ENCODE peak calls at places on chromosomes 16 and 17, in five cellular contexts. L is SK-N-SH, D is HepG2, H is K562, X is GM12878. U is an unnamed sample.

GRCh38 chr16:48366165-48367093 is 18.8 kb downstream of the SIAH1 start:
- DNase-seq in L (peak; percentile 46), D (peak; percentile 79), H (peak; percentile 64), X (peak; percentile 68), U (peak; percentile 69)

GRCh38 chr17:45775148-45775547 is 9.0 kb upstream of the CRHR1 start:
- DNase-seq in L (no peak), D (no peak), H (no peak), X (no peak), U (no peak)

GRCh38 chr16:55992551-55992950 is 117.4 kb upstream of the CES5A start:
- DNase-seq in L (no peak), D (no peak), H (no peak), X (no peak), U (no peak)

GRCh38 chr17:30824002-30824355 is 513 bp downstream of the CRLF3 start:
- DNase-seq in L (peak; percentile 68), D (no peak), H (peak; percentile 51), X (no peak), U (no peak)

GRCh38 chr17:10197721-10198508 is 491 bp downstream of the GAS7 start:
- DNase-seq in L (peak; percentile 40), D (no peak), H (no peak), X (no peak), U (no peak)

GRCh38 chr16:31148281-31148728 is 1.6 kb downstream of the PRSS36 start:
- DNase-seq in L (peak; percentile 38), D (no peak), H (peak; percentile 76), X (no peak), U (no peak)

GRCh38 chr16:11032922-11033291 is 88.5 kb downstream of the CLEC16A start:
- DNase-seq in L (no peak), D (no peak), H (peak; percentile 36), X (no peak), U (no peak)

GRCh38 chr17:49715221-49715620 is 7.5 kb upstream of the SLC35B1 start:
- DNase-seq in L (no peak), D (no peak), H (no peak), X (no peak), U (no peak)

GRCh38 chr17:35244345-35245195 is 1.7 kb downstream of the SLFN5 start:
- DNase-seq in L (peak; percentile 14), D (peak; percentile 6), H (peak; percentile 38), X (no peak), U (peak; percentile 34)

GRCh38 chr16:69407702-69408323 is 16.6 kb upstream of the CYB5B start:
- DNase-seq in L (no peak), D (no peak), H (no peak), X (no peak), U (no peak)

GRCh38 chr17:20988001-20988641 is 54.7 kb downstream of the USP22 start:
- DNase-seq in L (no peak), D (no peak), H (no peak), X (no peak), U (no peak)

GRCh38 chr16:67336646-67337045 is 10.0 kb downstream of the LRRC36 start:
- DNase-seq in L (no peak), D (no peak), H (no peak), X (no peak), U (no peak)

GRCh38 chr16:2468725-2469398 is 2.2 kb upstream of the NTN3 start:
- DNase-seq in L (peak; percentile 89), D (no peak), H (no peak), X (peak; percentile 49), U (no peak)

GRCh38 chr17:75024686-75025397 is 12.4 kb downstream of the MRPL58 start:
- DNase-seq in L (no peak), D (peak; percentile 61), H (no peak), X (no peak), U (no peak)

GRCh38 chr17:31696184-31696602 is 162.9 kb downstream of the COPRS start:
- DNase-seq in L (peak; percentile 90), D (peak; percentile 50), H (no peak), X (no peak), U (no peak)

GRCh38 chr16:78122774-78123315 is 23.4 kb downstream of the WWOX start:
- DNase-seq in L (peak; percentile 56), D (peak; percentile 75), H (peak; percentile 37), X (no peak), U (peak; percentile 46)

GRCh38 chr17:10875411-10875810 is 37.5 kb upstream of the PIRT start:
- DNase-seq in L (no peak), D (no peak), H (peak; percentile 19), X (no peak), U (no peak)

GRCh38 chr16:13012591-13012990 is 111.2 kb downstream of the SHISA9 start:
- DNase-seq in L (peak; percentile 37), D (no peak), H (no peak), X (no peak), U (no peak)

GRCh38 chr17:82931696-82932060 is 91.9 kb upstream of the ZNF750 start:
- DNase-seq in L (no peak), D (no peak), H (no peak), X (no peak), U (no peak)

GRCh38 chr17:19415311-19415710 is 4.3 kb downstream of the RNF112 start:
- DNase-seq in L (no peak), D (no peak), H (no peak), X (no peak), U (no peak)

GRCh38 chr16:74923766-74924460 is 61.0 kb downstream of the WDR59 start:
- DNase-seq in L (no peak), D (peak; percentile 48), H (no peak), X (no peak), U (no peak)

GRCh38 chr17:78781339-78782304 is at the start of gene CYTH1:
- DNase-seq in L (peak; percentile 75), D (no peak), H (peak; percentile 52), X (no peak), U (no peak)

GRCh38 chr16:9447195-9447551 is 355.7 kb downstream of the HAPSTR1 start:
- DNase-seq in L (no peak), D (no peak), H (no peak), X (no peak), U (no peak)

GRCh38 chr17:40015005-40015997 is at the start of gene CSF3:
- DNase-seq in L (peak; percentile 19), D (peak; percentile 51), H (no peak), X (no peak), U (no peak)

DNA sequence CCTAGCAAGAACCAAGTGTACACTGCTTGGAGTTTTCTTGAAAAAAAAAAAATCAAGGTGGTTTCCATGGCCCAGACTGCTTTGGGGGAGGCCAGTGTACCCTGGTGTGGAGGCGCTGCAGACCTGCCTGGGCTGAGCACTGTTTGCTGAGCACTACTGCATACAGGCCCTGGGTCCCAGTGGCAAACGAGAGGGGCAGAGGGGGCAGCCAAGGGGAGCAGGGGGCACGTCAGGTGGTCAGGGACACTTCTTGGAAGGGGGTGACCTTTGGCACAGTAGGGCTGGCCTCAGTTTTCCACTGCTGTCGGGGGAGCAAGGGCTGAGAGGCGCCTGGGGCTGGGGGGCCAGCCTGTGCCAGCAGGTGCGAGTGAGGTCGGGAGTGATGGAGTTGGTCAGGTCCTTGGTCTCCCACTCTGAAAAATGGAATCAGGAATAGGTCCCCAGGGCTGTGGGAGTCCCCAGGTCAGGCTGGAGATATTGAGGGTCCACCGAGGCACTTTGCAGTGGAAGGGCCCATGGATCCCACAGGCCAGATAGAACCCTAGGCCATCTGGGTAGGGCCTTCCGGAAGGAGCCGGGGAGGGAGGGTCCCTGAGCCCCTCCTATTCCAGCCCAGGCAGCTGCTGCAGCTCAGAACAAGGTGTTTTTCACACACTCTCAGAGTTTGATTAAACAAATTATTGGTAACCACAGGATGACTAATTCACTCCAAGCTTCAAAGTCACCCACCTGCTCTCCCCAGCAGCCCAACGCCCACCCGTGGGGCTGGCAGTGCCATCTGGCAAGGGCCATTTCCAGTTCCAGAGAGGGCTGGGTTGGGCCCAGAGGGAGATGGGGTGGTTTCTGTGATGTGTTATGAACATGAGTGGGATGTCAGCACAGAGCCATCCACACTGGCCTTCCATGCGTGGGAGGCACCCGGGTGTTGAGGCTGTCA is 3.5 kb downstream of the ZFPM1 start:
- DNase-seq in L (no peak), D (no peak), H (no peak), X (no peak), U (no peak)
- TF ChIP-seq SMC3 in L (no peak), D (no peak), H (no peak), X (peak; percentile 11), U (no peak)

DNA sequence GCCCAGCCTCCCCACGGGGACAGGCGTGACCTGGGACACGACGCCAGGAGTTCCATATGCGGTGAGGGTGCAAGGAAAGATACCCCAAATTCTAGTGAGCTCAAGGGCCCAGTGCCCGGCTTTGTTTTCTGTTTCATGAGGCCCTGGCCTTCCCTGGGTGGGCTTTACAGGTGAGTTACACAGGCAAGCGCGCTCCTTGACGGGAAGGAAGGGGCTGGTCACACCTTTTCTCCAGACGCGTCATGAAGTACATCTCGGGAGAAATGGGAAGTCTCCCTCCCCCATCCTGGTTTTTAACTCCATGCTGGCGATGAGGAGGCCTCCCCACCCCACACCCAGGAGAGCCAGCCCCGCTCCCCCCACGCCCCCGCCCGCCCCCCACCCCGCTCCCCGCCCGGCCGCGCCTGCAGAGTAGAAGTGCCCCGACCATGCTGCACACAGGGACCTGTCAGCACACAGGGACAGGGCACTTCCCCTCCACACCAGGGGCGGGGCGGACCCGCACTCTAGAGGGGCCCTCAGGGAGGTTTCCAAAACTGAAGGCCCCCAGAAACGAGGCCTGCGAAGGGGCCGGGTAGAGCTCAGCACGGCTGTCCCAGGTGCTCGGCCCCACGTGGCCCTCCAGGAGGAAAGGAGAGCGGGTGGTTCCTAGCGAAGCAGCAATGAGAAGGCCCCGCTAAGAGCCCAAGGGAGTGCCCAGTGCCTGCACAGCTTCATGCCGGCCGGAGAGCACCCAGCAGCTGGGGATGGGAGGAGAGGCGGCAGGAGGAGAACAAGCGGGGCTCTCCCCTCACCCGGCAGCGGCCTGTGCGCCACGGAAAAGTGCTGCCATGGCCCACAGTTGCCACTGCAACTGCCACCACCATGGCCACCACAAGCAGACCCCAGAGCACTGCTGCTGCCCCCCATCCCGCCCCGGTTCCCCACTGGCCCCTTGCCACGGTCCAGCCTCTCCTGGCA is 7.7 kb downstream of the CYB561 start:
- DNase-seq in L (peak; percentile 63), D (no peak), H (no peak), X (no peak), U (no peak)
- TF ChIP-seq EP300 in L (no peak), D (no peak), H (no peak), X (no peak), U (no peak)

DNA sequence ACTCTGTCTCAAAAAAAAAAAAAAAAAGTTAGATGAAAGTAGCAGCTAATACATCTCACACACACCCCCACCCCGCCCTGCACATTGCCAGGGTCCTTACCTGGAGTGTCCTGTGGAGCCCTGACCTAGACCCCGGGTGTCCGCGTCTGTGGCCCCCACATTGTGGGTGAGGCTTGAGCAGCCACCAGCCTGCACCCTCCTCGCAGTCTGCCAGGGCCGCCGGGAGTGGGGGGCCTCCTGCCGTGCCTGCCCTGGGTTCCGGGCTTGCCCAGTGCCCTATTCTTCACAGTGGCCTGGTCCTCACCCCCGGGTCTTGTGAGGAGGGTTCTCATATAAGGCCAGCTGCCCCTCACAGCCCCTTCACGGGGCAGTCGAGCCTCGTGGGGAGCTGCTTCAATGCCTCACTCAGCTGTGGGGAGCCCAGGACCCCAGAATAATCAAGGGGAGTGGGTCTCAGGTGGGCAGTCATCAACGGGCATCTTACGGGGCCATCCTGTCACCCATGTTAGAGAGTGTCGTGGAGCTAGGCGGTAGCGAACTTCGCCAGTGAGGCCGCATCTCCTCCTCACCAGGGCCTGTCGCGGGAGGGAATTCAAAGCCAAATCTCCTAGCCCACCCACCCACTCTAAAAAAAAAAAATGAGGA is 85.9 kb upstream of the CHMP6 start:
- DNase-seq in L (no peak), D (no peak), H (no peak), X (no peak), U (no peak)
- TF ChIP-seq SMC3 in L (no peak), D (no peak), H (no peak), X (no peak), U (no peak)

GRCh38 chr16:29995911-29996772 is at the start of gene INO80E:
- DNase-seq in L (peak; percentile 99), D (peak; percentile 94), H (peak; percentile 98), X (peak; percentile 88), U (peak; percentile 99)
- TF ChIP-seq EP300 in L (no peak), D (no peak), H (no peak), X (no peak), U (no peak)

U was measured in A549.